ENCODE peak calls at places on chromosomes 5 and 9, in nine cellular contexts. One of them, this sample, is unnamed.

GRCh38 chr5:117748336-117748735 is 1173.7 kb upstream of the SEMA6A start:
- DNase-seq in left colon: no peak
- DNase-seq in heart left ventricle: no peak
- DNase-seq in caudate nucleus: no peak
- DNase-seq in stimulated activated CD8-positive, alpha-beta memory T cell treated with anti-CD3 and anti-CD28 coated beads, Interleukin-2, amount 100 ng/mL, for 48 hours: no peak
- DNase-seq in activated CD4-positive, alpha-beta T cell treated with anti-CD3 and anti-CD28 coated beads, Interleukin-2, amount 50 U/mL, for 1 hour: no peak
- DNase-seq in GM19239: no peak
- DNase-seq in H1: no peak
- DNase-seq in activated CD8-positive, alpha-beta memory T cell treated with anti-CD3 and anti-CD28 coated beads for 24 hours: no peak
- DNase-seq in this sample: no peak

GRCh38 chr9:100579665-100580064 is 1.8 kb downstream of the CAVIN4 start:
- DNase-seq in left colon: no peak
- DNase-seq in heart left ventricle: no peak
- DNase-seq in caudate nucleus: no peak
- DNase-seq in stimulated activated CD8-positive, alpha-beta memory T cell treated with anti-CD3 and anti-CD28 coated beads, Interleukin-2, amount 100 ng/mL, for 48 hours: no peak
- DNase-seq in activated CD4-positive, alpha-beta T cell treated with anti-CD3 and anti-CD28 coated beads, Interleukin-2, amount 50 U/mL, for 1 hour: no peak
- DNase-seq in GM19239: no peak
- DNase-seq in H1: no peak
- DNase-seq in activated CD8-positive, alpha-beta memory T cell treated with anti-CD3 and anti-CD28 coated beads for 24 hours: no peak
- DNase-seq in this sample: no peak

GRCh38 chr5:149439899-149440655 is 61.0 kb upstream of the IL17B start:
- DNase-seq in left colon: peak
- DNase-seq in heart left ventricle: no peak
- DNase-seq in caudate nucleus: peak
- DNase-seq in stimulated activated CD8-positive, alpha-beta memory T cell treated with anti-CD3 and anti-CD28 coated beads, Interleukin-2, amount 100 ng/mL, for 48 hours: no peak
- DNase-seq in activated CD4-positive, alpha-beta T cell treated with anti-CD3 and anti-CD28 coated beads, Interleukin-2, amount 50 U/mL, for 1 hour: no peak
- DNase-seq in GM19239: no peak
- DNase-seq in H1: peak
- DNase-seq in activated CD8-positive, alpha-beta memory T cell treated with anti-CD3 and anti-CD28 coated beads for 24 hours: no peak
- DNase-seq in this sample: peak

GRCh38 chr5:68215888-68216736 is 556 bp downstream of the PIK3R1 start:
- DNase-seq in left colon: peak
- DNase-seq in heart left ventricle: peak
- DNase-seq in caudate nucleus: peak
- DNase-seq in stimulated activated CD8-positive, alpha-beta memory T cell treated with anti-CD3 and anti-CD28 coated beads, Interleukin-2, amount 100 ng/mL, for 48 hours: peak
- DNase-seq in activated CD4-positive, alpha-beta T cell treated with anti-CD3 and anti-CD28 coated beads, Interleukin-2, amount 50 U/mL, for 1 hour: peak
- DNase-seq in GM19239: peak
- DNase-seq in H1: no peak
- DNase-seq in activated CD8-positive, alpha-beta memory T cell treated with anti-CD3 and anti-CD28 coated beads for 24 hours: peak
- DNase-seq in this sample: peak

GRCh38 chr9:137602661-137603060 is 2.8 kb upstream of the ARRDC1 start:
- DNase-seq in left colon: no peak
- DNase-seq in heart left ventricle: no peak
- DNase-seq in caudate nucleus: no peak
- DNase-seq in stimulated activated CD8-positive, alpha-beta memory T cell treated with anti-CD3 and anti-CD28 coated beads, Interleukin-2, amount 100 ng/mL, for 48 hours: no peak
- DNase-seq in activated CD4-positive, alpha-beta T cell treated with anti-CD3 and anti-CD28 coated beads, Interleukin-2, amount 50 U/mL, for 1 hour: no peak
- DNase-seq in GM19239: no peak
- DNase-seq in H1: no peak
- DNase-seq in activated CD8-positive, alpha-beta memory T cell treated with anti-CD3 and anti-CD28 coated beads for 24 hours: no peak
- DNase-seq in this sample: peak

GRCh38 chr5:126433708-126434107 is 10.5 kb downstream of the GRAMD2B start:
- DNase-seq in left colon: no peak
- DNase-seq in heart left ventricle: no peak
- DNase-seq in caudate nucleus: no peak
- DNase-seq in stimulated activated CD8-positive, alpha-beta memory T cell treated with anti-CD3 and anti-CD28 coated beads, Interleukin-2, amount 100 ng/mL, for 48 hours: no peak
- DNase-seq in activated CD4-positive, alpha-beta T cell treated with anti-CD3 and anti-CD28 coated beads, Interleukin-2, amount 50 U/mL, for 1 hour: no peak
- DNase-seq in GM19239: no peak
- DNase-seq in H1: no peak
- DNase-seq in activated CD8-positive, alpha-beta memory T cell treated with anti-CD3 and anti-CD28 coated beads for 24 hours: no peak
- DNase-seq in this sample: no peak

GRCh38 chr9:89362647-89363310 is 44.5 kb downstream of the SECISBP2 start:
- DNase-seq in left colon: no peak
- DNase-seq in heart left ventricle: no peak
- DNase-seq in caudate nucleus: no peak
- DNase-seq in stimulated activated CD8-positive, alpha-beta memory T cell treated with anti-CD3 and anti-CD28 coated beads, Interleukin-2, amount 100 ng/mL, for 48 hours: no peak
- DNase-seq in activated CD4-positive, alpha-beta T cell treated with anti-CD3 and anti-CD28 coated beads, Interleukin-2, amount 50 U/mL, for 1 hour: no peak
- DNase-seq in GM19239: no peak
- DNase-seq in H1: no peak
- DNase-seq in activated CD8-positive, alpha-beta memory T cell treated with anti-CD3 and anti-CD28 coated beads for 24 hours: peak
- DNase-seq in this sample: no peak

GRCh38 chr5:168047669-168048111 is 243.8 kb upstream of the WWC1 start:
- DNase-seq in left colon: peak
- DNase-seq in heart left ventricle: peak
- DNase-seq in caudate nucleus: peak
- DNase-seq in stimulated activated CD8-positive, alpha-beta memory T cell treated with anti-CD3 and anti-CD28 coated beads, Interleukin-2, amount 100 ng/mL, for 48 hours: no peak
- DNase-seq in activated CD4-positive, alpha-beta T cell treated with anti-CD3 and anti-CD28 coated beads, Interleukin-2, amount 50 U/mL, for 1 hour: no peak
- DNase-seq in GM19239: no peak
- DNase-seq in H1: no peak
- DNase-seq in activated CD8-positive, alpha-beta memory T cell treated with anti-CD3 and anti-CD28 coated beads for 24 hours: no peak
- DNase-seq in this sample: no peak

GRCh38 chr5:30959238-30959637 is 234.2 kb upstream of the CDH6 start:
- DNase-seq in left colon: no peak
- DNase-seq in heart left ventricle: no peak
- DNase-seq in caudate nucleus: no peak
- DNase-seq in stimulated activated CD8-positive, alpha-beta memory T cell treated with anti-CD3 and anti-CD28 coated beads, Interleukin-2, amount 100 ng/mL, for 48 hours: no peak
- DNase-seq in activated CD4-positive, alpha-beta T cell treated with anti-CD3 and anti-CD28 coated beads, Interleukin-2, amount 50 U/mL, for 1 hour: no peak
- DNase-seq in GM19239: no peak
- DNase-seq in H1: no peak
- DNase-seq in activated CD8-positive, alpha-beta memory T cell treated with anti-CD3 and anti-CD28 coated beads for 24 hours: no peak
- DNase-seq in this sample: peak

GRCh38 chr5:118628672-118629354 is 359.5 kb downstream of the DTWD2 start:
- DNase-seq in left colon: no peak
- DNase-seq in heart left ventricle: no peak
- DNase-seq in caudate nucleus: no peak
- DNase-seq in stimulated activated CD8-positive, alpha-beta memory T cell treated with anti-CD3 and anti-CD28 coated beads, Interleukin-2, amount 100 ng/mL, for 48 hours: no peak
- DNase-seq in activated CD4-positive, alpha-beta T cell treated with anti-CD3 and anti-CD28 coated beads, Interleukin-2, amount 50 U/mL, for 1 hour: no peak
- DNase-seq in GM19239: no peak
- DNase-seq in H1: peak
- DNase-seq in activated CD8-positive, alpha-beta memory T cell treated with anti-CD3 and anti-CD28 coated beads for 24 hours: no peak
- DNase-seq in this sample: no peak

GRCh38 chr9:83749706-83750105 is 41.9 kb upstream of the UBQLN1 start:
- DNase-seq in left colon: no peak
- DNase-seq in heart left ventricle: no peak
- DNase-seq in caudate nucleus: no peak
- DNase-seq in stimulated activated CD8-positive, alpha-beta memory T cell treated with anti-CD3 and anti-CD28 coated beads, Interleukin-2, amount 100 ng/mL, for 48 hours: no peak
- DNase-seq in activated CD4-positive, alpha-beta T cell treated with anti-CD3 and anti-CD28 coated beads, Interleukin-2, amount 50 U/mL, for 1 hour: no peak
- DNase-seq in GM19239: no peak
- DNase-seq in H1: no peak
- DNase-seq in activated CD8-positive, alpha-beta memory T cell treated with anti-CD3 and anti-CD28 coated beads for 24 hours: no peak
- DNase-seq in this sample: no peak

GRCh38 chr5:153959134-153959957 is 79.4 kb downstream of the FAM114A2 start:
- DNase-seq in left colon: no peak
- DNase-seq in heart left ventricle: no peak
- DNase-seq in caudate nucleus: no peak
- DNase-seq in stimulated activated CD8-positive, alpha-beta memory T cell treated with anti-CD3 and anti-CD28 coated beads, Interleukin-2, amount 100 ng/mL, for 48 hours: no peak
- DNase-seq in activated CD4-positive, alpha-beta T cell treated with anti-CD3 and anti-CD28 coated beads, Interleukin-2, amount 50 U/mL, for 1 hour: no peak
- DNase-seq in GM19239: no peak
- DNase-seq in H1: peak
- DNase-seq in activated CD8-positive, alpha-beta memory T cell treated with anti-CD3 and anti-CD28 coated beads for 24 hours: no peak
- DNase-seq in this sample: no peak

GRCh38 chr5:73764586-73764985 is 138.6 kb downstream of the ARHGEF28 start:
- DNase-seq in left colon: no peak
- DNase-seq in heart left ventricle: no peak
- DNase-seq in caudate nucleus: no peak
- DNase-seq in stimulated activated CD8-positive, alpha-beta memory T cell treated with anti-CD3 and anti-CD28 coated beads, Interleukin-2, amount 100 ng/mL, for 48 hours: no peak
- DNase-seq in activated CD4-positive, alpha-beta T cell treated with anti-CD3 and anti-CD28 coated beads, Interleukin-2, amount 50 U/mL, for 1 hour: no peak
- DNase-seq in GM19239: no peak
- DNase-seq in H1: no peak
- DNase-seq in activated CD8-positive, alpha-beta memory T cell treated with anti-CD3 and anti-CD28 coated beads for 24 hours: no peak
- DNase-seq in this sample: no peak

GRCh38 chr5:150224483-150225027 is 34.7 kb downstream of the SLC6A7 start:
- DNase-seq in left colon: no peak
- DNase-seq in heart left ventricle: no peak
- DNase-seq in caudate nucleus: no peak
- DNase-seq in stimulated activated CD8-positive, alpha-beta memory T cell treated with anti-CD3 and anti-CD28 coated beads, Interleukin-2, amount 100 ng/mL, for 48 hours: no peak
- DNase-seq in activated CD4-positive, alpha-beta T cell treated with anti-CD3 and anti-CD28 coated beads, Interleukin-2, amount 50 U/mL, for 1 hour: no peak
- DNase-seq in GM19239: no peak
- DNase-seq in H1: no peak
- DNase-seq in activated CD8-positive, alpha-beta memory T cell treated with anti-CD3 and anti-CD28 coated beads for 24 hours: no peak
- DNase-seq in this sample: no peak

GRCh38 chr5:154757647-154758406 is 2.6 kb downstream of the LARP1 start:
- DNase-seq in left colon: no peak
- DNase-seq in heart left ventricle: no peak
- DNase-seq in caudate nucleus: no peak
- DNase-seq in stimulated activated CD8-positive, alpha-beta memory T cell treated with anti-CD3 and anti-CD28 coated beads, Interleukin-2, amount 100 ng/mL, for 48 hours: no peak
- DNase-seq in activated CD4-positive, alpha-beta T cell treated with anti-CD3 and anti-CD28 coated beads, Interleukin-2, amount 50 U/mL, for 1 hour: peak
- DNase-seq in GM19239: no peak
- DNase-seq in H1: no peak
- DNase-seq in activated CD8-positive, alpha-beta memory T cell treated with anti-CD3 and anti-CD28 coated beads for 24 hours: no peak
- DNase-seq in this sample: no peak

GRCh38 chr9:80407220-80407619 is 835.5 kb downstream of the TLE4 start:
- DNase-seq in left colon: no peak
- DNase-seq in heart left ventricle: no peak
- DNase-seq in caudate nucleus: no peak
- DNase-seq in stimulated activated CD8-positive, alpha-beta memory T cell treated with anti-CD3 and anti-CD28 coated beads, Interleukin-2, amount 100 ng/mL, for 48 hours: no peak
- DNase-seq in activated CD4-positive, alpha-beta T cell treated with anti-CD3 and anti-CD28 coated beads, Interleukin-2, amount 50 U/mL, for 1 hour: no peak
- DNase-seq in GM19239: no peak
- DNase-seq in H1: no peak
- DNase-seq in activated CD8-positive, alpha-beta memory T cell treated with anti-CD3 and anti-CD28 coated beads for 24 hours: no peak
- DNase-seq in this sample: no peak

GRCh38 chr5:115418788-115419187 is 122.3 kb upstream of the CCDC112 start:
- DNase-seq in left colon: no peak
- DNase-seq in heart left ventricle: no peak
- DNase-seq in caudate nucleus: no peak
- DNase-seq in stimulated activated CD8-positive, alpha-beta memory T cell treated with anti-CD3 and anti-CD28 coated beads, Interleukin-2, amount 100 ng/mL, for 48 hours: no peak
- DNase-seq in activated CD4-positive, alpha-beta T cell treated with anti-CD3 and anti-CD28 coated beads, Interleukin-2, amount 50 U/mL, for 1 hour: no peak
- DNase-seq in GM19239: no peak
- DNase-seq in H1: no peak
- DNase-seq in activated CD8-positive, alpha-beta memory T cell treated with anti-CD3 and anti-CD28 coated beads for 24 hours: no peak
- DNase-seq in this sample: no peak

This sample was measured in WERI-Rb-1.